ENCODE peak calls at places on chromosome 11, in five cellular contexts. J, I, Z, Q and S are unnamed samples.

GRCh38 chr11:43944761-43945311 is 2.4 kb downstream of the C11orf96 start:
- DNase-seq in J (peak), I (no peak), Z (peak), Q (peak), S (peak)

GRCh38 chr11:13169709-13170108 is 107.9 kb upstream of the BMAL1 start:
- DNase-seq in J (peak), I (no peak), Z (no peak), Q (no peak), S (no peak)

GRCh38 chr11:128187377-128187776 is 400.0 kb downstream of the ETS1 start:
- DNase-seq in J (no peak), I (no peak), Z (no peak), Q (no peak), S (no peak)

GRCh38 chr11:117809236-117810055 is 12.4 kb upstream of the DSCAML1 start:
- DNase-seq in J (peak), I (peak), Z (peak), Q (peak), S (peak)

GRCh38 chr11:104771782-104772181 is 126.5 kb downstream of the CASP12 start:
- DNase-seq in J (no peak), I (no peak), Z (no peak), Q (no peak), S (no peak)

GRCh38 chr11:124761301-124762021 is 629 bp downstream of the ESAM start:
- DNase-seq in J (no peak), I (no peak), Z (no peak), Q (no peak), S (no peak)

GRCh38 chr11:125517116-125517804 is 21.2 kb upstream of the FEZ1 start:
- DNase-seq in J (peak), I (peak), Z (no peak), Q (peak), S (peak)

GRCh38 chr11:115247404-115247803 is 256.8 kb downstream of the CADM1 start:
- DNase-seq in J (peak), I (no peak), Z (no peak), Q (no peak), S (no peak)

GRCh38 chr11:130163346-130164220 is 4.0 kb downstream of the ST14 start:
- DNase-seq in J (no peak), I (peak), Z (no peak), Q (no peak), S (no peak)